ENCODE peak calls at places on chromosomes 12 and 14, in seven cellular contexts. One of them, this sample, is unnamed.

GRCh38 chr14:69685217-69685616 is 73.8 kb downstream of the SUSD6 start:
- DNase-seq in brain microvascular endothelial cell: no peak
- DNase-seq in HFF-Myc: no peak
- DNase-seq in neural progenitor cell: no peak
- DNase-seq in mammary epithelial cell: peak; percentile 99
- DNase-seq in astrocyte of the spinal cord: no peak
- DNase-seq in fibroblast of the aortic adventitia: no peak
- DNase-seq in this sample: no peak

GRCh38 chr12:6639151-6639773 is 3.5 kb upstream of the LPAR5 start:
- DNase-seq in HFF-Myc: no peak
- DNase-seq in mammary epithelial cell: no peak
- DNase-seq in neural progenitor cell: no peak
- DNase-seq in astrocyte of the spinal cord: no peak
- DNase-seq in brain microvascular endothelial cell: no peak
- DNase-seq in fibroblast of the aortic adventitia: no peak
- DNase-seq in this sample: no peak

GRCh38 chr14:57418999-57419398 is 28.6 kb downstream of the NAA30 start:
- DNase-seq in neural progenitor cell: no peak
- DNase-seq in HFF-Myc: no peak
- DNase-seq in brain microvascular endothelial cell: no peak
- DNase-seq in fibroblast of the aortic adventitia: no peak
- DNase-seq in astrocyte of the spinal cord: no peak
- DNase-seq in mammary epithelial cell: no peak
- DNase-seq in this sample: no peak

GRCh38 chr12:68342966-68343365 is 10.8 kb upstream of the MDM1 start:
- DNase-seq in mammary epithelial cell: no peak
- DNase-seq in fibroblast of the aortic adventitia: no peak
- DNase-seq in neural progenitor cell: no peak
- DNase-seq in HFF-Myc: no peak
- DNase-seq in brain microvascular endothelial cell: no peak
- DNase-seq in astrocyte of the spinal cord: no peak
- DNase-seq in this sample: no peak

GRCh38 chr12:79329933-79330332 is 360.8 kb downstream of the PAWR start:
- DNase-seq in HFF-Myc: no peak
- DNase-seq in mammary epithelial cell: peak; percentile 51
- DNase-seq in brain microvascular endothelial cell: no peak
- DNase-seq in fibroblast of the aortic adventitia: no peak
- DNase-seq in neural progenitor cell: no peak
- DNase-seq in astrocyte of the spinal cord: peak; percentile 8
- DNase-seq in this sample: peak; percentile 46

GRCh38 chr14:52265248-52265647 is 2.2 kb upstream of the PTGDR start:
- DNase-seq in brain microvascular endothelial cell: no peak
- DNase-seq in fibroblast of the aortic adventitia: no peak
- DNase-seq in HFF-Myc: no peak
- DNase-seq in astrocyte of the spinal cord: no peak
- DNase-seq in mammary epithelial cell: no peak
- DNase-seq in neural progenitor cell: no peak
- DNase-seq in this sample: no peak

GRCh38 chr14:103739793-103740501 is 24.3 kb downstream of the ZFYVE21 start:
- DNase-seq in neural progenitor cell: no peak
- DNase-seq in brain microvascular endothelial cell: no peak
- DNase-seq in HFF-Myc: no peak
- DNase-seq in mammary epithelial cell: no peak
- DNase-seq in fibroblast of the aortic adventitia: no peak
- DNase-seq in astrocyte of the spinal cord: no peak
- DNase-seq in this sample: no peak

GRCh38 chr14:92599786-92600185 is 86.2 kb downstream of the RIN3 start:
- DNase-seq in HFF-Myc: no peak
- DNase-seq in astrocyte of the spinal cord: no peak
- DNase-seq in neural progenitor cell: no peak
- DNase-seq in fibroblast of the aortic adventitia: no peak
- DNase-seq in mammary epithelial cell: no peak
- DNase-seq in brain microvascular endothelial cell: no peak
- DNase-seq in this sample: peak; percentile 35

GRCh38 chr12:69679119-69679518 is 20.0 kb downstream of the BEST3 start:
- DNase-seq in HFF-Myc: no peak
- DNase-seq in brain microvascular endothelial cell: peak; percentile 37
- DNase-seq in neural progenitor cell: no peak
- DNase-seq in mammary epithelial cell: no peak
- DNase-seq in astrocyte of the spinal cord: no peak
- DNase-seq in fibroblast of the aortic adventitia: peak; percentile 25
- DNase-seq in this sample: peak; percentile 25

GRCh38 chr14:77058785-77059184 is 30.3 kb upstream of the IRF2BPL start:
- DNase-seq in fibroblast of the aortic adventitia: no peak
- DNase-seq in astrocyte of the spinal cord: no peak
- DNase-seq in brain microvascular endothelial cell: no peak
- DNase-seq in HFF-Myc: no peak
- DNase-seq in neural progenitor cell: no peak
- DNase-seq in mammary epithelial cell: no peak
- DNase-seq in this sample: no peak

GRCh38 chr14:91363776-91364523 is 53.7 kb downstream of the CCDC88C start:
- DNase-seq in neural progenitor cell: no peak
- DNase-seq in fibroblast of the aortic adventitia: no peak
- DNase-seq in mammary epithelial cell: no peak
- DNase-seq in HFF-Myc: no peak
- DNase-seq in brain microvascular endothelial cell: no peak
- DNase-seq in astrocyte of the spinal cord: no peak
- DNase-seq in this sample: no peak

GRCh38 chr14:103624860-103625259 is 4.2 kb upstream of the KLC1 start:
- DNase-seq in astrocyte of the spinal cord: peak; percentile 36
- DNase-seq in mammary epithelial cell: peak; percentile 82
- DNase-seq in fibroblast of the aortic adventitia: peak; percentile 83
- DNase-seq in neural progenitor cell: peak; percentile 31
- DNase-seq in HFF-Myc: peak; percentile 41
- DNase-seq in brain microvascular endothelial cell: peak; percentile 34
- DNase-seq in this sample: peak; percentile 93

GRCh38 chr12:58420496-58420895 is 479.1 kb downstream of the ATP23 start:
- DNase-seq in neural progenitor cell: no peak
- DNase-seq in astrocyte of the spinal cord: peak; percentile 47
- DNase-seq in brain microvascular endothelial cell: no peak
- DNase-seq in fibroblast of the aortic adventitia: peak; percentile 87
- DNase-seq in HFF-Myc: peak; percentile 62
- DNase-seq in mammary epithelial cell: peak; percentile 92
- DNase-seq in this sample: peak; percentile 50

GRCh38 chr12:58424735-58425379 is 483.5 kb downstream of the ATP23 start:
- DNase-seq in mammary epithelial cell: no peak
- DNase-seq in brain microvascular endothelial cell: no peak
- DNase-seq in astrocyte of the spinal cord: peak; percentile 20
- DNase-seq in fibroblast of the aortic adventitia: peak; percentile 37
- DNase-seq in HFF-Myc: no peak
- DNase-seq in neural progenitor cell: no peak
- DNase-seq in this sample: no peak

GRCh38 chr12:58421990-58422389 is 480.6 kb downstream of the ATP23 start:
- DNase-seq in fibroblast of the aortic adventitia: no peak
- DNase-seq in neural progenitor cell: no peak
- DNase-seq in mammary epithelial cell: no peak
- DNase-seq in astrocyte of the spinal cord: no peak
- DNase-seq in brain microvascular endothelial cell: no peak
- DNase-seq in HFF-Myc: no peak
- DNase-seq in this sample: no peak

GRCh38 chr12:58419905-58420304 is 478.5 kb downstream of the ATP23 start:
- DNase-seq in mammary epithelial cell: peak; percentile 66
- DNase-seq in brain microvascular endothelial cell: no peak
- DNase-seq in neural progenitor cell: no peak
- DNase-seq in astrocyte of the spinal cord: peak; percentile 32
- DNase-seq in HFF-Myc: no peak
- DNase-seq in fibroblast of the aortic adventitia: peak; percentile 55
- DNase-seq in this sample: peak; percentile 66

DNA sequence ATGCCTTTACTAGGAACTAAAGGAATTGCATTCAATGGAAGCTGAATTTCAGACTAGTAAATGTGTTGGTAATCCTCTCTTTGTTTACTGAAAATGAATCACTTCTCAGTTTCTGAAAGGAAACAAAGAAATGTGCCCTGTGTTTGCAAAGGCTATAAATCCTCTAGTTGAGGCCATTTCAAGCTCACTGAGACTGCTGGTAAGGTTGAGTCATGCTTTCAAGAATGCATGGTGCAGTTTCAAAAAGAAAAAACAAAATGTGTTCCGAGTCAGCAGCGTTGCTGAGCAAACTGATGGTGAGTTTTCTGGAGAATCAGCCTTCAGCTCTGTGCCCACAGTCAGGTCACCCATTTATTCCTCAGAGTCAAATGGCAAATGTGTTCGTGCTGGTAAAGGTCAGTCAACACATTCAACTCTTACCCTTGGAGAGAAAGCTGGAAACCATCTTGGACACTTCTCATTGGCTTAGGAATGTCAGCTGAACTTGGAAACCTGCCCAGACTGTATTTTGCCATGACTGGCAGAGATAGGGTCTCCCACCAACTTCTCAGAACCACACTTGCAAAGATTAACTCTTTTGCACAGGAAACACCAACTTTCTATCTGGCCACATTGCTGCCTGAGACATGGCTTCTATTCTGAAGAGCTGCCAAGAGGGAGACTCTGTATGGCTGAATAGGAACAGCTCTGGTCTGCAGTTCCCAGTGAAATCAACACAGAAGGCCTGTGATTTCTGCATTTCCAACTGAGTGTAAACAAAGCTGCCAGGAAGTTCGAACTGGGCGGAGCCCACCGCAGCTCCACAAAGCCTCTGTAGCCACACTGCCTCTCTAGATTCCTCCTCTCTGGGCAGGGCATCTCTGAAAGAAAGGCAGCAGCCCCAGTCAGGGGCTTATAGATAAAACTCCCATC is 484.4 kb downstream of the ATP23 start:
- DNase-seq in HFF-Myc: peak; percentile 91
- DNase-seq in neural progenitor cell: peak; percentile 84
- DNase-seq in brain microvascular endothelial cell: peak; percentile 86
- DNase-seq in astrocyte of the spinal cord: peak; percentile 96
- DNase-seq in fibroblast of the aortic adventitia: peak; percentile 93
- DNase-seq in mammary epithelial cell: peak; percentile 92
- DNase-seq in this sample: peak; percentile 95
- H3K4me3 ChIP-seq in HFF-Myc: peak overlapping the region; percentile 0
- H3K4me3 ChIP-seq in neural progenitor cell: peak overlapping the region; percentile 25
- H3K4me3 ChIP-seq in brain microvascular endothelial cell: no peak overlapping the region
- H3K4me3 ChIP-seq in astrocyte of the spinal cord: no peak overlapping the region
- H3K4me3 ChIP-seq in fibroblast of the aortic adventitia: peak overlapping the region; percentile 45
- H3K4me3 ChIP-seq in mammary epithelial cell: no peak overlapping the region
- H3K4me3 ChIP-seq in this sample: no peak overlapping the region

GRCh38 chr12:60489071-60489470 is 893.2 kb downstream of the SLC16A7 start:
- DNase-seq in mammary epithelial cell: peak; percentile 50
- DNase-seq in HFF-Myc: no peak
- DNase-seq in astrocyte of the spinal cord: no peak
- DNase-seq in fibroblast of the aortic adventitia: peak; percentile 15
- DNase-seq in neural progenitor cell: no peak
- DNase-seq in brain microvascular endothelial cell: no peak
- DNase-seq in this sample: peak; percentile 36

GRCh38 chr12:60498656-60499055 is 902.8 kb downstream of the SLC16A7 start:
- DNase-seq in neural progenitor cell: no peak
- DNase-seq in fibroblast of the aortic adventitia: no peak
- DNase-seq in mammary epithelial cell: no peak
- DNase-seq in astrocyte of the spinal cord: no peak
- DNase-seq in brain microvascular endothelial cell: no peak
- DNase-seq in HFF-Myc: no peak
- DNase-seq in this sample: no peak

DNA sequence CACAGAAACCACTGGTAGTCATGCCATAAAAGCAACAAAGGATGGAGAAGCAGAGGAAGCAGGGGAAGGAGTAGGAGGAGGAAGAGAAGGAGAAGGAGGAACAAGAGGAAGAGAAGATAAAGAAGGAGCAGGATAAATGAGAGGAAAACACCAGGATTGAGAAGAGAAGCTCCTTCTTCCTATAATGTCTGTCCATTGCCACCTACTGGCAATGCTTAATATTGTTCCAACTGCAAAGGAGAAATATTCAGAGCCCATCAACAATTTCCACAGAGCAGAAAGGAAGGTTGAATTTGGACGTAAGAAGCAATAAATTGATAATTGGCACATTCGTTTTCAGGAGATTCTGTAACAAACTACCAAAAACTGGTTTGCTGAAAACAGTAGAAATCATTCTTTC is 898.4 kb downstream of the SLC16A7 start:
- DNase-seq in HFF-Myc: peak; percentile 27
- DNase-seq in fibroblast of the aortic adventitia: peak; percentile 76
- DNase-seq in brain microvascular endothelial cell: peak; percentile 26
- DNase-seq in astrocyte of the spinal cord: peak; percentile 47
- DNase-seq in mammary epithelial cell: peak; percentile 37
- DNase-seq in neural progenitor cell: peak; percentile 40
- DNase-seq in this sample: peak; percentile 30
- TF ChIP-seq CTCF in HFF-Myc: peak; percentile 51
- TF ChIP-seq CTCF in fibroblast of the aortic adventitia: peak; percentile 77
- TF ChIP-seq CTCF in brain microvascular endothelial cell: peak; percentile 47
- TF ChIP-seq CTCF in astrocyte of the spinal cord: peak; percentile 57
- TF ChIP-seq CTCF in mammary epithelial cell: peak; percentile 70
- TF ChIP-seq CTCF in neural progenitor cell: peak; percentile 60
- TF ChIP-seq CTCF in this sample: peak; percentile 58

DNA sequence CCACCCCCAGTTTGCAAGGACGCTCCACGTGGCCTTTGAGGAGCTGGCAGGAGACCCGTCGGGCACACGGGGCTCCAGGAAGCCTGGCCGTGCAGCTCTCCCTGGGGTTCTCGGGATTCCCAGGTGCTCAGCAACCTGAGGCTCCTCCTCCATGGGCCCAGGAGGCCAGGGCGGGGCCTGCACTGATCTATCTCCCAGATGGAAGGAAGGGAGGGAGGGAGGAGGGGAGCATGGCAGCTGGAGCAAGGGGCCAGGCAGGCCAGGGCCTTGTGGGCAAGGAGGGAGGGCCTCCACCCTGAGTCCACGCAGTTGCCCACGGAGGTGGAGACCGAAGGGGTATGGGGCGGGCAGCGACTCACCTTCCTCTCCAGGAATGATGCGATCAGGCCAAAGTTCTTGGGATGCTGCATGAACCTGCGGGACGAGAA is 127.3 kb downstream of the RFLNA start:
- DNase-seq in astrocyte of the spinal cord: no peak
- DNase-seq in HFF-Myc: no peak
- DNase-seq in brain microvascular endothelial cell: no peak
- DNase-seq in neural progenitor cell: no peak
- DNase-seq in mammary epithelial cell: peak; percentile 47
- DNase-seq in fibroblast of the aortic adventitia: peak; percentile 23
- DNase-seq in this sample: no peak
- H3K4me3 ChIP-seq in astrocyte of the spinal cord: peak overlapping the region; percentile 20
- H3K4me3 ChIP-seq in HFF-Myc: no peak overlapping the region
- H3K4me3 ChIP-seq in brain microvascular endothelial cell: peak overlapping the region; percentile 15
- H3K4me3 ChIP-seq in neural progenitor cell: no peak overlapping the region
- H3K4me3 ChIP-seq in mammary epithelial cell: no peak overlapping the region
- H3K4me3 ChIP-seq in fibroblast of the aortic adventitia: peak overlapping the region; percentile 40
- H3K4me3 ChIP-seq in this sample: no peak overlapping the region

DNA sequence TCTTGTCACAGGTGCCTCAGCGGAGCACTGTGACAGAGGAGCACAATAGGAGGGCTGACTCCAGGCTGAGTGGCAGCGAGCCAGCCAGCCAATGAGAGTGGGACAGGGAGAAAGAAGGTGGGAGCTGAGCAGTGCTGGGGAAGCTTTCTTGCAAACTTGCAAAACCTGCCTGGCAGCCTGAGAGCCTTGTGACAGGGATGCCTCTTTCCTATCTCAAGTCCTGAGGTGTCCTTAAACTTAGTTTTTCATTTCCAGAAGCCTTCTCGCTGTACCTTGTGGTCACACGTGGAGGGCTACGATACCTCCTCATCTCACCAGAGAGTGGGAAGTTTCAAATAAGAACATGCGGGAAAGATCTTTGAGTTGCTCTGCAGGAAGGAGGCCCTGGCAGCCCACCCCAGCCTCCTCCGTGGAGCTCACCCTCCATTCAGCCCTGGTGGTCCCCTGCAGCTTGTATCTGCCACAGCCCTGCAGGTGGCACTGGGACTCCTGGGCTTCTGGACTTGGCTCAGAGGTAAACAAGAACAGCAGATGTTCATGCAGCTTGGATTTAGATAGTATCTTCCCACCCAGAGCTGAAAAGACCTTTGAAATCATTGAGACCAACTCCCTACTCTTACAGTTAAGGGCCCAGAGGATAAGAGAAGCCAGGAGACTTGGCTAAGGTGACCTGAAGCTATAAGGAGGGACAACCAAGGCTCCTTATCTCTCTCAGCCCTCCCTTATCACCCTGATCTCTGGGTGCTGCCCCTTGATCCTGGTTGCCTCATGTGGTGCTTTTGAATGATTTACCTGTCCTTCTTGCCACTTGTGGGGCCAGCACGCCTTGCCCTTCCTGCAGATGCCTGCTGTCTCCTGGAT is 153.5 kb upstream of the MAX start:
- DNase-seq in mammary epithelial cell: peak; percentile 84
- DNase-seq in fibroblast of the aortic adventitia: peak; percentile 26
- DNase-seq in HFF-Myc: no peak
- DNase-seq in brain microvascular endothelial cell: no peak
- DNase-seq in neural progenitor cell: peak; percentile 63
- DNase-seq in astrocyte of the spinal cord: no peak
- DNase-seq in this sample: peak; percentile 27
- TF ChIP-seq CTCF in mammary epithelial cell: no peak
- TF ChIP-seq CTCF in fibroblast of the aortic adventitia: no peak
- TF ChIP-seq CTCF in HFF-Myc: no peak
- TF ChIP-seq CTCF in brain microvascular endothelial cell: no peak
- TF ChIP-seq CTCF in neural progenitor cell: no peak
- TF ChIP-seq CTCF in astrocyte of the spinal cord: no peak
- TF ChIP-seq CTCF in this sample: no peak

This sample was measured in foreskin fibroblast.